ENCODE peak calls at places on chromosomes 7 and 10, in four cellular contexts. U, K, W and E are unnamed samples.

GRCh38 chr10:97184971-97185325 is 811 bp downstream of the SLIT1 start:
- DNase-seq in U (no peak), K (no peak), W (no peak), E (no peak)

GRCh38 chr7:115145512-115145911 is 223.6 kb downstream of the MDFIC start:
- DNase-seq in U (no peak), K (no peak), W (no peak), E (peak)

GRCh38 chr10:114374141-114374791 is 30.0 kb downstream of the AFAP1L2 start:
- DNase-seq in U (no peak), K (no peak), W (peak), E (no peak)

GRCh38 chr10:122013311-122013780 is 24.4 kb downstream of the TACC2 start:
- DNase-seq in U (no peak), K (no peak), W (no peak), E (no peak)

GRCh38 chr10:100887761-100888296 is 24.9 kb upstream of the SLF2 start:
- DNase-seq in U (no peak), K (no peak), W (no peak), E (no peak)

GRCh38 chr10:122461729-122462532 is 578 bp downstream of the HTRA1 start:
- DNase-seq in U (no peak), K (no peak), W (no peak), E (no peak)

GRCh38 chr10:15661574-15661973 is 58.1 kb downstream of the ITGA8 start:
- DNase-seq in U (no peak), K (no peak), W (no peak), E (no peak)

GRCh38 chr7:6422926-6423632 is 24.7 kb downstream of the DAGLB start:
- DNase-seq in U (no peak), K (no peak), W (no peak), E (no peak)

GRCh38 chr10:123154943-123155505 is 822 bp downstream of the BUB3 start:
- DNase-seq in U (no peak), K (no peak), W (no peak), E (no peak)

GRCh38 chr7:129168219-129168991 is 20.0 kb upstream of the SMO start:
- DNase-seq in U (no peak), K (no peak), W (no peak), E (no peak)

GRCh38 chr10:44990302-44990655 is 10.4 kb upstream of the ZNF22 start:
- DNase-seq in U (no peak), K (no peak), W (no peak), E (no peak)